ENCODE peak calls at places on chromosomes 2 and 18, in five cellular contexts. E, A, O, F and T are unnamed samples.

GRCh38 chr2:115580784-115581183 is 1138.3 kb downstream of the DPP10 start:
- DNase-seq in A (no peak), O (no peak), F (no peak), E (no peak), T (no peak)

GRCh38 chr2:51866361-51866760 is 834.4 kb upstream of the NRXN1 start:
- DNase-seq in F (no peak), O (no peak), E (no peak), A (no peak), T (no peak)

GRCh38 chr2:137706786-137707613 is 257.3 kb upstream of the HNMT start:
- DNase-seq in E (no peak), A (no peak), O (no peak), F (no peak), T (no peak)

GRCh38 chr2:18506883-18507519 is 53.5 kb downstream of the RDH14 start:
- DNase-seq in A (no peak), O (no peak), F (no peak), E (no peak), T (no peak)

GRCh38 chr2:218186355-218186766 is 19.6 kb upstream of the CXCR1 start:
- DNase-seq in A (peak; percentile 56), E (peak; percentile 64), O (peak; percentile 33), F (peak; percentile 82), T (peak; percentile 55)

GRCh38 chr2:178449700-178450573 is 1.0 kb downstream of the PRKRA start:
- DNase-seq in A (peak; percentile 54), F (peak; percentile 8), E (no peak), O (peak; percentile 1), T (no peak)

GRCh38 chr2:25043241-25043867 is 1.5 kb downstream of the EFR3B start:
- DNase-seq in O (peak; percentile 32), E (peak; percentile 24), A (peak; percentile 58), F (peak; percentile 69), T (peak; percentile 30)

GRCh38 chr2:120446236-120447121 is 100.5 kb downstream of the INHBB start:
- DNase-seq in E (no peak), O (no peak), A (no peak), F (no peak), T (no peak)

GRCh38 chr2:178825183-178825582 is 18.0 kb upstream of the TTN start:
- DNase-seq in O (no peak), F (peak; percentile 29), E (no peak), A (no peak), T (no peak)

GRCh38 chr18:9403795-9404564 is 69.4 kb downstream of the TWSG1 start:
- DNase-seq in E (peak; percentile 31), F (no peak), A (no peak), O (no peak), T (no peak)

GRCh38 chr2:71154798-71155197 is 24.4 kb downstream of the MPHOSPH10 start:
- DNase-seq in F (no peak), A (peak; percentile 44), O (no peak), E (no peak), T (no peak)

GRCh38 chr2:225484751-225485150 is 85.2 kb downstream of the NYAP2 start:
- DNase-seq in F (no peak), O (no peak), E (no peak), A (no peak), T (no peak)

GRCh38 chr2:9481257-9481922 is 7.0 kb downstream of the IAH1 start:
- DNase-seq in A (no peak), O (no peak), F (peak; percentile 35), E (peak; percentile 25), T (no peak)

GRCh38 chr2:1731963-1732768 is 12.1 kb downstream of the PXDN start:
- DNase-seq in E (peak; percentile 58), A (peak; percentile 15), O (no peak), F (peak; percentile 94), T (no peak)

GRCh38 chr2:205726506-205726905 is 44.2 kb downstream of the NRP2 start:
- DNase-seq in F (no peak), E (no peak), A (no peak), O (no peak), T (no peak)

GRCh38 chr18:59273936-59274928 is 978 bp upstream of the RAX start:
- DNase-seq in O (no peak), F (no peak), E (no peak), A (no peak), T (no peak)

GRCh38 chr2:126288362-126288761 is 367.6 kb upstream of the GYPC start:
- DNase-seq in O (no peak), F (no peak), A (no peak), E (no peak), T (no peak)

GRCh38 chr2:108396845-108397244 is 19.1 kb downstream of the SULT1C4 start:
- DNase-seq in E (peak; percentile 41), A (no peak), F (peak; percentile 63), O (no peak), T (no peak)

GRCh38 chr2:47178359-47178758 is 23.3 kb upstream of the STPG4 start:
- DNase-seq in O (peak; percentile 91), A (no peak), E (no peak), F (no peak), T (no peak)

GRCh38 chr2:128473175-128474013 is 154.7 kb upstream of the HS6ST1 start:
- DNase-seq in F (peak; percentile 87), E (peak; percentile 51), A (no peak), O (no peak), T (no peak)

GRCh38 chr2:134590679-134591078 is 128.1 kb downstream of the TMEM163 start:
- DNase-seq in F (no peak), O (no peak), A (no peak), E (no peak), T (no peak)

GRCh38 chr2:46866770-46867246 is 48.8 kb downstream of the MCFD2 start:
- DNase-seq in F (peak; percentile 52), O (no peak), A (no peak), E (no peak), T (no peak)

GRCh38 chr2:232376260-232376659 is 2.3 kb upstream of the ALPP start:
- DNase-seq in O (no peak), F (no peak), A (no peak), E (no peak), T (no peak)

GRCh38 chr2:69801745-69802144 is 27.7 kb upstream of the GMCL1 start:
- DNase-seq in A (no peak), F (no peak), E (no peak), O (no peak), T (no peak)

GRCh38 chr2:69807821-69808540 is 21.5 kb upstream of the GMCL1 start:
- DNase-seq in A (no peak), E (no peak), F (no peak), O (no peak), T (no peak)

GRCh38 chr2:69805887-69806286 is 23.6 kb upstream of the GMCL1 start:
- DNase-seq in E (no peak), O (no peak), F (no peak), A (no peak), T (no peak)

GRCh38 chr2:69798909-69799526 is 30.4 kb upstream of the GMCL1 start:
- DNase-seq in A (peak; percentile 75), E (no peak), F (peak; percentile 84), O (no peak), T (no peak)

GRCh38 chr2:69804416-69804815 is 25.0 kb upstream of the GMCL1 start:
- DNase-seq in A (no peak), F (no peak), E (no peak), O (no peak), T (no peak)
- H3K4me1 ChIP-seq in A (peaks cover 5% of the 10 kb centered on the region), F (peaks cover 5% of the 10 kb centered on the region), E (no peaks in the 10 kb centered on the region), O (peaks cover 5% of the 10 kb centered on the region), T (peaks cover 4% of the 10 kb centered on the region)

GRCh38 chr2:216645636-216645950 is 12.4 kb downstream of the IGFBP2 start:
- DNase-seq in A (no peak), O (no peak), F (no peak), E (no peak), T (no peak)

GRCh38 chr2:216646116-216646515 is 12.9 kb downstream of the IGFBP2 start:
- DNase-seq in E (no peak), O (no peak), A (no peak), F (no peak), T (no peak)

GRCh38 chr2:216648105-216648504 is 14.9 kb downstream of the IGFBP2 start:
- DNase-seq in O (no peak), F (peak; percentile 27), A (no peak), E (no peak), T (no peak)

GRCh38 chr2:216643986-216644662 is 10.9 kb downstream of the IGFBP2 start:
- DNase-seq in A (no peak), O (no peak), E (no peak), F (peak; percentile 87), T (no peak)

DNA sequence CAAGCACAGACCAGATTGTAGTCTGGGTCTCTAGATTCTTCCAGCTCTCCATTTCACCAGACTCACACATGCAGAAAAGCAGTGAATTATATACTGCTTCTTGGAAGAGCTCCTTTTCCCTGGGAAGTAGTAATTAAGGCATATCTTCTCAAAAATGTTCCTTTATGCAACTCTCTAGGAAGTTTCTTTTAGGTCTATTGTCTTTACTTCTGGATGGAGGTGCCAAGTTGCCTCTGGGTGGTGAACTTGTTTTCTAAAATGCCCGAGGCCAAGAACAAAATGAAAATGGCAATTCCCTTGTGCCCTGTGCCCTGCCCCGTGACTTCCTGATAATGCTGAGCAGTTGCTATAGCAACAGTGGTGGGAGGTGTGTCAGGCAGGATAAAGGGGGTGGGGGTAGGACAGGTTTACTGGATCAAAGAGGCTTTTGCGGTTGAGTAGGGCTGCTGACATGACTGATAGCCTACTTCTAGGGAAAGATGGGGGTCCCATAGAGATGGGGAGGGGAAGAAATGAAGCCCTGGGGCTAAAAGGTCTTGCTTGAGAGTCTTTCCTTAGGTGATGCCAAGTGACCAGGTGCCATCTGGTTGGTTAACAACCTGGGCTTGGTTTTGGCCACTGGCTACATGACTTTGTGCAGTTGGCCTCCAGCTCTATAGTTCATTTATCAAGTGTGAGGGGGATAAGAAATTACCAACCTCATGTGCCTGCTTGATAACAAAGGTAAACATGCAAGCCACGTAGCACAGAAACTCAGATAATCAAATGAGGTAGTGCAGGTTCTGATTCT is 11.8 kb downstream of the IGFBP2 start:
- DNase-seq in A (no peak), F (no peak), O (no peak), E (no peak), T (no peak)
- H3K4me1 ChIP-seq in A (peaks cover 12% of the 10 kb centered on the region), F (peaks cover 12% of the 10 kb centered on the region), O (peaks cover 29% of the 10 kb centered on the region), E (peaks cover 12% of the 10 kb centered on the region), T (peaks cover 7% of the 10 kb centered on the region)

DNA sequence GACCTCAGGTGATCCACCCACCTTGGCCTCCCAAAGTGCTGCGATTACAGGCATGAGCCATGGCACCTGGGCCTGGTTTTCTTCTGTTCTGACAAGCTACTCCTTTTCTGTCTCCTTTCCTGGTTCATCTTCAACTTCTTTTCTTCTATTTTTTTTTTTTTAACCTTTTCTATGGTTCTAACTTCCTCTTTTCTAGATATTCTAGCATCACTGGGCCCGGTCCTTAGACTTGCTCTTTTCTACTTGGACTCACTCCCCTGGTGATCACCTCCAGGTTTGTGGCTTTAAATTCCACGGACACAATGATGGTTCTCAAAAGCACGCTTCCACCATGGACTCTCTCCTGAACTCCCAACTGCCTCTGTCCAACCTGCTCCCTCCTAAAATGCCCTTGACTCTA is 2.0 kb downstream of the EIF2AK2 start:
- DNase-seq in A (no peak), O (no peak), F (no peak), E (no peak), T (no peak)
- H3K4me1 ChIP-seq in A (peaks cover 21% of the 10 kb centered on the region), O (peaks cover 5% of the 10 kb centered on the region), F (peaks cover 4% of the 10 kb centered on the region), E (no peaks in the 10 kb centered on the region), T (no peaks in the 10 kb centered on the region)

GRCh38 chr2:28623582-28624405 is 127.8 kb upstream of the PPP1CB start:
- DNase-seq in A (no peak), F (no peak), E (no peak), O (no peak), T (no peak)
- H3K4me1 ChIP-seq in A (peaks cover 67% of the 10 kb centered on the region), F (peaks cover 42% of the 10 kb centered on the region), E (no peaks in the 10 kb centered on the region), O (peaks cover 21% of the 10 kb centered on the region), T (peaks cover 22% of the 10 kb centered on the region)

GRCh38 chr2:96821113-96821512 is 5.0 kb downstream of the CNNM3 start:
- DNase-seq in A (no peak), O (no peak), E (no peak), F (no peak), T (no peak)
- H3K4me1 ChIP-seq in A (peaks cover 30% of the 10 kb centered on the region), O (peaks cover 12% of the 10 kb centered on the region), E (no peaks in the 10 kb centered on the region), F (peaks cover 48% of the 10 kb centered on the region), T (peaks cover 11% of the 10 kb centered on the region)